ENCODE peak calls at places on chromosomes 7 and 10, in six cellular contexts. D is lower lobe of right lung; Y is stimulated activated CD4-positive, alpha-beta T cell treated with anti-CD3 and anti-CD28 coated beads, Interleukin-15, amount 100 ng/mL, for 24 hours; K is fibroblast of pulmonary artery; V is T-cell; U is HL-60. Z is an unnamed sample.

GRCh38 chr7:118041336-118041878 is 142.6 kb upstream of the LSM8 start:
- DNase-seq in V (no peak), K (no peak), D (no peak), Y (no peak), U (no peak), Z (no peak)

GRCh38 chr10:1726861-1727260 is 10.5 kb downstream of the ADARB2 start:
- DNase-seq in Y (no peak), K (no peak), V (no peak), D (no peak), U (no peak), Z (no peak)

GRCh38 chr10:112605063-112605462 is 158.0 kb downstream of the VTI1A start:
- DNase-seq in D (no peak), K (no peak), U (peak), V (no peak), Y (no peak), Z (no peak)

GRCh38 chr10:15745748-15746147 is 26.0 kb upstream of the ITGA8 start:
- DNase-seq in U (no peak), K (peak), D (no peak), Y (no peak), V (no peak), Z (no peak)

GRCh38 chr7:123143206-123143605 is 56.6 kb downstream of the SLC13A1 start:
- DNase-seq in V (no peak), K (no peak), D (no peak), Y (no peak), U (no peak), Z (no peak)

GRCh38 chr7:158821173-158822021 is 7.9 kb downstream of the ESYT2 start:
- DNase-seq in Y (peak), K (peak), D (no peak), U (peak), V (no peak), Z (no peak)

GRCh38 chr7:24732646-24733413 is 24.4 kb downstream of the GSDME start:
- DNase-seq in V (no peak), U (no peak), Y (no peak), K (peak), D (no peak), Z (no peak)

GRCh38 chr10:9911488-9911887 is 1106.2 kb upstream of the CELF2 start:
- DNase-seq in V (no peak), Y (no peak), D (no peak), K (no peak), U (no peak), Z (no peak)

GRCh38 chr10:99364125-99364524 is 35.0 kb downstream of the CNNM1 start:
- DNase-seq in K (no peak), U (no peak), Y (no peak), D (no peak), V (no peak), Z (no peak)

Z was measured in DMS79.